ENCODE peak calls at places on chromosomes 16 and 17, in six cellular contexts. V is upper lobe of left lung, Q is IMR-90, M is lower leg skin, T is right lobe of liver, P is NB4. H is an unnamed sample.

GRCh38 chr17:78131172-78132085 is 858 bp downstream of the TMC8 start:
- DNase-seq in V (peak; percentile 89), M (no peak), T (no peak), Q (no peak), P (no peak), H (no peak)

GRCh38 chr17:31534223-31534888 is 142.9 kb downstream of the RAB11FIP4 start:
- DNase-seq in T (no peak), Q (peak; percentile 22), V (no peak), M (no peak), P (peak; percentile 27), H (no peak)

GRCh38 chr17:21466550-21466949 is 90.4 kb downstream of the KCNJ12 start:
- DNase-seq in P (no peak), M (no peak), Q (no peak), V (peak; percentile 26), T (no peak), H (no peak)

GRCh38 chr17:57458718-57459285 is 202.5 kb downstream of the MSI2 start:
- DNase-seq in P (no peak), V (no peak), Q (no peak), M (no peak), T (no peak), H (no peak)

GRCh38 chr17:80107231-80108021 is 6.0 kb downstream of the GAA start:
- DNase-seq in Q (no peak), V (peak; percentile 84), M (no peak), T (no peak), P (no peak), H (no peak)

GRCh38 chr16:65373095-65373494 is 251.2 kb upstream of the CDH11 start:
- DNase-seq in V (no peak), Q (no peak), P (peak; percentile 66), T (no peak), M (no peak), H (no peak)

GRCh38 chr16:74271879-74272278 is 24.7 kb upstream of the PSMD7 start:
- DNase-seq in V (no peak), M (no peak), Q (peak; percentile 2), T (no peak), P (no peak), H (no peak)

GRCh38 chr17:17682293-17682736 is 1.1 kb downstream of the RAI1 start:
- DNase-seq in V (peak; percentile 93), T (no peak), P (peak; percentile 73), Q (no peak), M (no peak), H (no peak)

GRCh38 chr17:11459780-11460426 is 138.4 kb upstream of the DNAH9 start:
- DNase-seq in M (no peak), V (no peak), T (no peak), P (no peak), Q (no peak), H (no peak)

GRCh38 chr17:70787721-70788120 is 618.4 kb downstream of the KCNJ2 start:
- DNase-seq in P (no peak), T (no peak), V (no peak), Q (no peak), M (no peak), H (no peak)

GRCh38 chr17:72145972-72146755 is 25.3 kb downstream of the SOX9 start:
- DNase-seq in Q (peak; percentile 60), T (no peak), V (no peak), M (no peak), P (no peak), H (no peak)

GRCh38 chr17:13475574-13476223 is 126.0 kb downstream of the HS3ST3A1 start:
- DNase-seq in Q (no peak), T (no peak), V (no peak), M (peak; percentile 17), P (peak; percentile 6), H (no peak)

DNA sequence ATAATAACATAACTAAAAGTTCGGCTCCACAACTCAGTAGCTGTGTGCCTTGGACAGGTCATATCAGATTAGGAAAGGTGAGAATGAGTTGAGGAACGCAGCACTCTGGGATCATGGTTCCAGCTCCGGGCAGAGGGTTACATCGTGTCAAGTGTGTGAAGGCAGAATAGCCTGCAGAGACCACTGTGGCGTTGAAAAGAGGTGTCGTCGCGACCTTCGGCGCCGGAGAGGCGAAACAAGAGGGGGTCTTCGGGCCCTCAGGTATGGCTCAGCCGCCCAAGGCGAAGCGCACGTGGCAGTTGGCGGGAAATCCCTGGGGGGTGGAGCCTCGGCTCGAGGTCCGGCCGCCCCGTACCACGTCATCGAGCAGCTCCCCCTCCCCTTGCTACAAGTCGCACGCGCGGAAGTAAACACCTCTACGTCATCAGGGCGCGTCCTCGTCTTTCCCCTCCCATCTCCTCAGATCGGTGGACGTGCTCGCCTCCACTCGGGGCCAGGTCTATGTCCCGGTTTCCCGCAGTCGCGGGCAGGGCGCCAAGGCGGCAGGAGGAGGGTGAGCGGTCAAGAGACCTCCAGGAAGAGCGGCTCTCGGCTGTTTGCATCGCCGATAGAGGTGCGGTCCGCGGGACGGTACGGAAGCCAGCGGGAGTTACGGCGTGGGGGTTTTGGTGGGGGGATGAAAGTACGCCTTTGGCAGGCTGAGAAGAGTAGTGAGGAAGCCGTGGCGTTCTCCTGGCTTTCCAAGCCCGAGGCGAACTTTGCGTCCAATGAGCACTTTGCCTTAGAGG is at the start of gene DHX40:
- DNase-seq in M (peak; percentile 94), T (peak; percentile 94), P (peak; percentile 94), Q (peak; percentile 96), V (peak; percentile 94), H (peak; percentile 79)
- TF ChIP-seq POLR2A in M (no peak), T (no peak), P (peak; percentile 65), Q (peak; percentile 75), V (peak; percentile 72), H (peak; percentile 42)

GRCh38 chr16:69330286-69331109 is at the start of gene PDF:
- DNase-seq in T (peak; percentile 97), P (peak; percentile 97), M (peak; percentile 92), V (peak; percentile 97), Q (peak; percentile 90), H (peak; percentile 94)
- TF ChIP-seq POLR2A in T (peak; percentile 88), P (peak; percentile 57), M (no peak), V (peak; percentile 86), Q (peak; percentile 64), H (peak; percentile 75)

DNA sequence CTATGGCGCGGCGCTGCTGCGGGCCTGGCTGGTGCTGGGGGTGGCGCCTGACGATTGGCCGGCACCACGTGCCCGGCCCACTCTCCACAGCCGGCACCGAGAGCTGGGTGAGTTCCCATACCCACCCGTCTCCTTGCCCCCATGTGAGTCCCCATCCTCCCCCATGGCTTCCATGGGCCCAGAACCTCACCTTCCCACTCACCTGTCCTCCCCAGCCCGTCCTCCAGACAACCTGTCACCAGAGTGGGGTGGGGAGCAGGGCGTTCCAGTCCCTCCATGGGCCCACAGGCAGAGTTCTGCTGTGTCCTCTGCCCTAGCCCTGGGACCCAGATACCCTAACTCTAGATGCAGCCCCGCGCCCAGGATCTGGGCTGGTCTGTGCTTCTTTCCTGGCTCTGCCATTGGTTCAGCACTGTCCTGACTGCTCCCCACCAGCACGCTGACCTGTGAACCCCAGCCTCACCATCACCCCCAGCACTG is 5.5 kb downstream of the ARMC5 start:
- DNase-seq in V (no peak), P (no peak), Q (no peak), T (no peak), M (no peak), H (no peak)
- TF ChIP-seq POLR2A in V (no peak), P (no peak), Q (no peak), T (no peak), M (no peak), H (no peak)

DNA sequence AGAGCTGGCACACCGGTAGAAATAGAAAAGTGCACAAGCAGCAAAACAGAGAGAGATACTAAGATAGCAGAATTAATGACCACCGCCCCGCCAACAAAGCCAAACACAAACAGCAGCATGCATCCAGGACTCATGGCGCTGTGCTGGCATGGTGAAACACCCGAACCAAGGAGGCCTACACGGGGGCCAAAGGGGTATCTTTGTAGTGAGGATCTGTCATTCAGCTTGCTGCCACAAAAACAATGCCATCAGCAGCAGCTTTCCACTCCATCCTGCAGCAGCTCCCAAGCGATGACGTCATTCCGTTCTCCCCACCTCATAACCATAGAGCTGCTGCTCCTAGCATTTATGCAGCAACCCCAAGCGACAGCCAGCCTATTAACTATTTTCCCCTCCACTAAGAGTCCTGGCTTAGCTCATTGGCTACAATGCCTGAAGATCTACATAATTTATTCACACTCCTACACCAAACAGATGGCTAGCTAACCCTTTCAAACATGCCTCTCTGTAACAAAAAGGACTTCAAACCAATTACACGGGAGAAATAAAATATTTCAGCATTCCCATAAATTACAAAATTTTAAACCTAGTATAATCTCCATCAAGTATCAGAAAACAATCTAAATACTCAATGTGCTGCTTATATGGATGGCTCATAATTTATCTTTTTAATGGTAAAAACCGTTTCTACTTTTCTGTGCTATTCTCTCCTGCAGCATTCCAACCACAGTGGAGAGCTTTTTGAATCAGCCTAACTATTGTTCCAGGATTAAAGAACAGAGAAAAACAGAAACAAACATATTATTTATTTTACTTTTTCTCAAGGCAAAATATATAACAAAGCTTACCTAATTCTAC is 73.9 kb downstream of the SPAG9 start:
- DNase-seq in Q (peak; percentile 87), V (no peak), T (no peak), P (peak; percentile 28), M (peak; percentile 49), H (no peak)
- TF ChIP-seq POLR2A in Q (no peak), V (no peak), T (no peak), P (no peak), M (no peak), H (no peak)

DNA sequence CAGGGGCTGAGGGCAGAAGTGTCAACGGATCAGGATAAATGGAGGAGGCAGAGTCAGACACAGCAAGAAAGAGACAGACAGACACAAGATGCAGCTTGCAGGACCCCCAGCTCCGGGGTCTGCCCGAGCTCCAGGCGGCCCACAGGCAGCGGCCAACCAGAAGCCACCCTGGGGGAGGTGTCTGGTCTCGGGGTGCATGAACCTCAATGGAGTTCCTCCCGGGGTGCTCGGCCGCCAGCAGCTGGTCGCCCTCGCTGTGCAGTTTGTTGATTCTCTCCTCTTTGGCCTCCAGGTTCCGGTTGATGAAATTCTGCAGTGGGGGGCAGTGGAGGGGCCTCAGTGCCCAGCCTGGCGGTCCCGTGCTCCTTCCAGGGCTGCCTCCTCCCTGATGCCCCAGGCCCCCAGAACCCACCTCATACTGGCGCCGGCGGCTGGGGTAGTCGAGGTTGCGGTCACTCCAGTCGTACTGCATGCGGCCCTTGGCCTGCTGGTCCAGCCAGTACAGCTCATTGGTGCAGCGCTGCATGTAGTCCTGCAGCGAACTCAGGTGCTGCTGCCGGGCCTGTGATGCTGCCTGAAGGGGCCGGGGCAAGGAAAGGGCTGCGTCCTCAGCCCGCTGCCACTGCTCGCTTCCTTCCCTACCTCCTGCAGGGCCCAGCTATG is 38.0 kb downstream of the PPL start:
- DNase-seq in M (no peak), T (no peak), Q (no peak), V (peak; percentile 65), P (no peak), H (no peak)
- TF ChIP-seq POLR2A in M (no peak), T (no peak), Q (no peak), V (no peak), P (no peak), H (no peak)

GRCh38 chr17:81346090-81346907 is 49.0 kb upstream of the BAHCC1 start:
- DNase-seq in P (peak; percentile 97), M (peak; percentile 98), V (peak; percentile 99), T (peak; percentile 100), Q (peak; percentile 94), H (peak; percentile 99)
- TF ChIP-seq POLR2A in P (peak; percentile 42), M (no peak), V (peak; percentile 84), T (peak; percentile 86), Q (peak; percentile 65), H (no peak)